ENCODE peak calls at places on chromosomes 6 and 20, in four cellular contexts. E, F, P and T are unnamed samples.

GRCh38 chr20:33062105-33062629 is 8.5 kb downstream of the BPIFB3 start:
- DNase-seq in E (no peak), F (no peak), P (no peak), T (no peak)

GRCh38 chr20:22836877-22837276 is 198.2 kb upstream of the SSTR4 start:
- DNase-seq in E (no peak), F (no peak), P (no peak), T (no peak)

GRCh38 chr20:4605166-4605565 is 116.5 kb upstream of the PRND start:
- DNase-seq in E (no peak), F (no peak), P (no peak), T (no peak)

GRCh38 chr6:154503576-154504501 is 6.6 kb downstream of the CNKSR3 start:
- DNase-seq in E (no peak), F (no peak), P (no peak), T (no peak)

GRCh38 chr6:151452750-151453427 is 963 bp upstream of the RMND1 start:
- DNase-seq in E (peak), F (peak), P (no peak), T (no peak)

GRCh38 chr6:168163096-168163731 is 84.2 kb upstream of the FRMD1 start:
- DNase-seq in E (no peak), F (no peak), P (no peak), T (no peak)

GRCh38 chr20:54070187-54070987 is at the start of gene BCAS1:
- DNase-seq in E (no peak), F (no peak), P (no peak), T (no peak)

GRCh38 chr6:89385156-89385667 is 26.9 kb downstream of the RRAGD start:
- DNase-seq in E (peak), F (no peak), P (no peak), T (no peak)

GRCh38 chr6:27472182-27472616 is 706 bp downstream of the ZNF184 start:
- DNase-seq in E (peak), F (peak), P (peak), T (peak)

GRCh38 chr6:4794140-4794707 is 18.0 kb downstream of the CDYL start:
- DNase-seq in E (no peak), F (peak), P (no peak), T (no peak)

GRCh38 chr6:107715523-107716321 is 108.4 kb downstream of the SCML4 start:
- DNase-seq in E (no peak), F (no peak), P (no peak), T (no peak)

GRCh38 chr6:7692453-7692784 is 33.5 kb upstream of the BMP6 start:
- DNase-seq in E (no peak), F (no peak), P (no peak), T (no peak)

DNA sequence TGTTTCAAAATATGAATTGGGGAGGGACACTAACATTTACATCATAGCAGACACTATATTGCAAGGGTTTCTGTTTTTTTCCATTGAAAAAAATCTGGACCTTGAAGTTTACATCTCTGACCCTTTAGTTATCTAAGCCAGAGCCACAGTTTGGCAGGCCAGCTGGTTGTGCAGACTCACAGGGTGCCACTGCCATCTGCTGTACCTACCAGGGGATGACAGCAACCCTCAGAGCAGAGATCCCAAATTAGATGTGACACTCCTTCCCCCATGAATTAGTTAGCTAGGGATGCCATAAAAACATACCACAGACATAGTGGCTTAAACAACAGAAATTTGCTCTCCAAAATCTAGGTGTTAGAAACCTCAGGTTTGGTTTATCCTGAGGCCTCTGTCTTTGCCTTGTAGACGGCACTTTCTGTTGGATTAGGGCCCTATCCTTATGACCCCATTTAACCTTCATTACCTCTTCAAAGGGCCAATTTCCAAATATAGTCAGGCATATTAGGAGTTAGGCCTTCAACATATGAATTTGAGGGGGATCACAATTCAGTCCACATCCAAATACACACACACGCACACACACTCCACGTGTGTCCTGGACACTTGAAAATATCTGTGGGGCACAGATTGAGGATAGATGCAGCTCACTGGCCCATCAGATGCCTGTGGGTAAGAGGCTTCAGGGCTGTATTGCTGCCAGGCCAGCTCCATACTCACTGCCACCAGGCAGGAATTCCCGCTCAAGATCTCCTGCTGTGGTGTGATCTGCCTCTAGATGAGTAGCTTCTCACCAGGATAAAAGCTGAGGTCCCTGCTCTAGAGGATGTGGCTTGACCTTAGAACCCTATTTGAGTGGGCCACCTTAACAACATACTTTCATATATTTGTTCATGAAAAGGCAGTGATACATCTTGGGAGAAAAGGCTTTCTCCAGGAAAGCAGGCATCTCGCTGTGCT is 166.1 kb upstream of the RNF217 start:
- DNase-seq in E (peak), F (peak), P (peak), T (peak)
- TF ChIP-seq CTCF in E (peak), F (peak), P (peak), T (peak)

GRCh38 chr6:123393333-123393732 is 243.4 kb downstream of the TRDN start:
- DNase-seq in E (no peak), F (peak), P (no peak), T (no peak)
- TF ChIP-seq CTCF in E (peak), F (no peak), P (no peak), T (peak)

GRCh38 chr6:33420493-33421343 is 853 bp downstream of the SYNGAP1 start:
- DNase-seq in E (no peak), F (no peak), P (no peak), T (no peak)
- TF ChIP-seq CTCF in E (no peak), F (no peak), P (no peak), T (no peak)

GRCh38 chr6:143941852-143942627 is 66.0 kb downstream of the PLAGL1 start:
- DNase-seq in E (peak), F (peak), P (peak), T (peak)

GRCh38 chr6:143939364-143939763 is 68.7 kb downstream of the PLAGL1 start:
- DNase-seq in E (no peak), F (no peak), P (no peak), T (no peak)

GRCh38 chr6:143936347-143936746 is 71.7 kb downstream of the PLAGL1 start:
- DNase-seq in E (no peak), F (no peak), P (no peak), T (no peak)

GRCh38 chr6:143936986-143937765 is 70.9 kb downstream of the PLAGL1 start:
- DNase-seq in E (no peak), F (no peak), P (no peak), T (no peak)

DNA sequence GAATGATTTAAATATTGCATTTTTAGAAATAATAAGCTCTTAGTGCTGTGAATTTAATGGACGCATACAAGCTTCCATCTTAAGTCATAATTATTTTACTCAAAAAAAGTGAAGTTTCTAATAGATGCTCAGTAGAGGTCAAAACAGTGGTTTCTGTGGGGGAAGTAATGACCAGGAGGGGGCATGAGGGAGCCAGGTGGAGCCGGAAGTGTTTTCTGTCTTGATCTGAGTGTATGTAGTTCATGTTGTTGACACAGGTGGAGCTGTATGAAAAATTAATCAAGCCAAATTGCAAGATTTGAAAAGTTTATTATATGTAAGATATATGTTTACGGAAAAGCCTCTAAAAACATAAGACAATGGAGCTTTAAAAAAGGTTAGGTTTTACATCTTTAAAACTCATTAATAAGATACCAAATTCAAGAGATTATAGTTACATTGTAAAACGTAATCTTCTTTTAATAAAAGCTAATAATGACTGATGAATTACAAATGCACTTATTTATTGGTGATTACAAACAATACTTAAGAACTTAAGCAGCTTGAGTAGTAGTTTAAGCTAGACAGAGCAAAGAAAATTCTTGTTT is 68.0 kb downstream of the PLAGL1 start:
- DNase-seq in E (peak), F (peak), P (peak), T (peak)
- TF ChIP-seq CTCF in E (peak), F (peak), P (peak), T (peak)

GRCh38 chr6:75126518-75126917 is 79.3 kb downstream of the COL12A1 start:
- DNase-seq in E (no peak), F (no peak), P (no peak), T (no peak)
- TF ChIP-seq CTCF in E (no peak), F (no peak), P (no peak), T (no peak)